ENCODE peak calls at places on chromosome 10, in nine cellular contexts. W, D, O, C, I, N, X, L and J are unnamed samples.

GRCh38 chr10:113045155-113046055 is 95.4 kb downstream of the TCF7L2 start:
- DNase-seq in W (no peak), D (no peak), O (peak; percentile 96), C (peak; percentile 82), I (no peak), N (no peak), X (peak; percentile 88), L (no peak), J (peak; percentile 93)

GRCh38 chr10:132547421-132547861 is 9.9 kb downstream of the INPP5A start:
- DNase-seq in W (no peak), D (no peak), O (no peak), C (no peak), I (peak; percentile 90), N (no peak), X (peak; percentile 31), L (no peak), J (no peak)

GRCh38 chr10:102868976-102869289 is 337 bp upstream of the AS3MT start:
- DNase-seq in W (no peak), D (no peak), O (no peak), C (peak; percentile 11), I (no peak), N (no peak), X (no peak), L (no peak), J (no peak)

GRCh38 chr10:127852456-127852855 is 40.3 kb downstream of the CLRN3 start:
- DNase-seq in W (no peak), D (no peak), O (no peak), C (no peak), I (no peak), N (no peak), X (no peak), L (no peak), J (no peak)

GRCh38 chr10:22611425-22612111 is 102.8 kb downstream of the PIP4K2A start:
- DNase-seq in W (peak; percentile 97), D (no peak), O (no peak), C (no peak), I (no peak), N (no peak), X (no peak), L (no peak), J (no peak)

GRCh38 chr10:112758961-112759360 is 191.1 kb upstream of the TCF7L2 start:
- DNase-seq in W (no peak), D (no peak), O (no peak), C (no peak), I (no peak), N (no peak), X (no peak), L (no peak), J (no peak)

GRCh38 chr10:123999261-123999660 is 94.1 kb downstream of the CHST15 start:
- DNase-seq in W (no peak), D (no peak), O (no peak), C (no peak), I (peak; percentile 25), N (peak; percentile 39), X (no peak), L (no peak), J (no peak)

GRCh38 chr10:61643316-61643751 is 19.4 kb upstream of the CABCOCO1 start:
- DNase-seq in W (no peak), D (no peak), O (peak; percentile 88), C (peak; percentile 75), I (no peak), N (no peak), X (peak; percentile 29), L (no peak), J (peak; percentile 85)

GRCh38 chr10:49116509-49117365 is 1.4 kb upstream of the VSTM4 start:
- DNase-seq in W (no peak), D (no peak), O (no peak), C (no peak), I (no peak), N (no peak), X (no peak), L (no peak), J (no peak)

GRCh38 chr10:123995461-123996131 is 97.8 kb downstream of the CHST15 start:
- DNase-seq in W (peak; percentile 19), D (no peak), O (peak; percentile 79), C (peak; percentile 90), I (peak; percentile 71), N (peak; percentile 80), X (peak; percentile 91), L (no peak), J (peak; percentile 66)

GRCh38 chr10:119384127-119384526 is 158.4 kb downstream of the RGS10 start:
- DNase-seq in W (no peak), D (no peak), O (no peak), C (no peak), I (no peak), N (no peak), X (no peak), L (no peak), J (no peak)

GRCh38 chr10:109306698-109307097 is 616.6 kb downstream of the XPNPEP1 start:
- DNase-seq in W (no peak), D (no peak), O (no peak), C (no peak), I (no peak), N (no peak), X (no peak), L (no peak), J (peak; percentile 55)

GRCh38 chr10:79298403-79299244 is 48.6 kb upstream of the PPIF start:
- DNase-seq in W (no peak), D (no peak), O (peak; percentile 98), C (peak; percentile 90), I (peak; percentile 93), N (peak; percentile 86), X (peak; percentile 94), L (peak; percentile 63), J (peak; percentile 99)

GRCh38 chr10:121213436-121213835 is 362.3 kb downstream of the WDR11 start:
- DNase-seq in W (no peak), D (no peak), O (no peak), C (no peak), I (no peak), N (no peak), X (no peak), L (no peak), J (no peak)

GRCh38 chr10:35251373-35252100 is 84.8 kb upstream of the CCNY start:
- DNase-seq in W (no peak), D (no peak), O (no peak), C (no peak), I (no peak), N (no peak), X (no peak), L (no peak), J (no peak)

GRCh38 chr10:99556225-99556523 is 23.4 kb downstream of the NKX2-3 start:
- DNase-seq in W (no peak), D (no peak), O (no peak), C (no peak), I (no peak), N (no peak), X (no peak), L (no peak), J (no peak)

GRCh38 chr10:96511044-96511945 is 2.4 kb downstream of the TLL2 start:
- DNase-seq in W (peak; percentile 8), D (no peak), O (peak; percentile 24), C (peak; percentile 32), I (no peak), N (no peak), X (peak; percentile 79), L (no peak), J (peak; percentile 17)

GRCh38 chr10:7826971-7827370 is 8.7 kb downstream of the TAF3 start:
- DNase-seq in W (no peak), D (no peak), O (peak; percentile 80), C (peak; percentile 65), I (no peak), N (no peak), X (peak; percentile 63), L (no peak), J (peak; percentile 74)

GRCh38 chr10:5632430-5632829 is 34.0 kb downstream of the ASB13 start:
- DNase-seq in W (no peak), D (no peak), O (no peak), C (no peak), I (no peak), N (peak; percentile 89), X (peak; percentile 94), L (no peak), J (no peak)

GRCh38 chr10:103512591-103513382 is 19.3 kb downstream of the NEURL1 start:
- DNase-seq in W (no peak), D (no peak), O (no peak), C (no peak), I (no peak), N (no peak), X (no peak), L (no peak), J (no peak)

GRCh38 chr10:111579473-111579872 is 502.6 kb downstream of the ADRA2A start:
- DNase-seq in W (no peak), D (no peak), O (no peak), C (no peak), I (no peak), N (no peak), X (peak; percentile 42), L (no peak), J (no peak)

GRCh38 chr10:17923728-17924127 is 28.0 kb upstream of the SLC39A12 start:
- DNase-seq in W (no peak), D (no peak), O (peak; percentile 80), C (peak; percentile 81), I (no peak), N (peak; percentile 88), X (peak; percentile 98), L (no peak), J (peak; percentile 95)

GRCh38 chr10:73590881-73591577 is at the start of gene USP54:
- DNase-seq in W (peak; percentile 44), D (no peak), O (peak; percentile 87), C (peak; percentile 50), I (no peak), N (no peak), X (peak; percentile 90), L (no peak), J (peak; percentile 52)

GRCh38 chr10:112988839-112989406 is 38.9 kb downstream of the TCF7L2 start:
- DNase-seq in W (no peak), D (no peak), O (no peak), C (no peak), I (no peak), N (no peak), X (peak; percentile 69), L (no peak), J (no peak)

GRCh38 chr10:14036233-14036632 is 294.5 kb downstream of the FRMD4A start:
- DNase-seq in W (no peak), D (no peak), O (no peak), C (no peak), I (no peak), N (no peak), X (no peak), L (no peak), J (no peak)

GRCh38 chr10:29712108-29712507 is 77.3 kb upstream of the SVIL start:
- DNase-seq in W (no peak), D (no peak), O (peak; percentile 64), C (no peak), I (no peak), N (no peak), X (no peak), L (no peak), J (peak; percentile 71)

GRCh38 chr10:43417950-43418768 is 9.2 kb upstream of the HNRNPF start:
- DNase-seq in W (peak; percentile 79), D (no peak), O (no peak), C (no peak), I (peak; percentile 75), N (no peak), X (no peak), L (no peak), J (no peak)

GRCh38 chr10:127966875-127967274 is 60.0 kb downstream of the PTPRE start:
- DNase-seq in W (no peak), D (no peak), O (no peak), C (no peak), I (no peak), N (no peak), X (no peak), L (no peak), J (no peak)

GRCh38 chr10:96415896-96416554 is 57.2 kb upstream of the OPALIN start:
- DNase-seq in W (no peak), D (no peak), O (peak; percentile 12), C (peak; percentile 5), I (no peak), N (no peak), X (peak; percentile 76), L (no peak), J (no peak)

GRCh38 chr10:10141983-10142382 is 875.7 kb upstream of the CELF2 start:
- DNase-seq in W (no peak), D (no peak), O (no peak), C (no peak), I (no peak), N (no peak), X (no peak), L (no peak), J (no peak)

GRCh38 chr10:72243822-72244437 is 27.9 kb upstream of the ASCC1 start:
- DNase-seq in W (no peak), D (peak; percentile 38), O (peak; percentile 97), C (peak; percentile 98), I (no peak), N (peak; percentile 90), X (peak; percentile 70), L (no peak), J (peak; percentile 90)